ENCODE peak calls at places on chromosomes 5 and 9, in eight cellular contexts. O is stimulated activated CD4-positive, alpha-beta T cell treated with anti-CD3 and anti-CD28 coated beads, Interleukin-12 subunit alpha, Interleukin-12 subunit beta, amount 100 ng/mL, for 48 hours; K is activated naive CD4-positive, alpha-beta T cell treated with anti-CD3 and anti-CD28 coated beads for 36 hours; I is foreskin fibroblast; B is NCI-H2107; H is cardiac muscle cell; P is esophagus squamous epithelium; J is NCI-H2081. C is an unnamed sample.

GRCh38 chr9:105466898-105467455 is 19.1 kb downstream of the FSD1L start:
- DNase-seq in B (no peak), J (no peak), O (no peak), H (no peak), K (no peak), I (no peak), P (no peak), C (no peak)

GRCh38 chr5:81948349-81948748 is 23.5 kb upstream of the ATG10 start:
- DNase-seq in K (no peak), J (no peak), P (no peak), H (peak; percentile 86), B (no peak), I (peak; percentile 18), O (no peak), C (no peak)

GRCh38 chr5:92543246-92543645 is 1037.8 kb downstream of the NR2F1-AS1 start:
- DNase-seq in P (no peak), I (peak; percentile 77), K (no peak), O (no peak), J (no peak), B (no peak), H (no peak), C (no peak)

GRCh38 chr5:169116961-169117461 is 183.9 kb downstream of the SLIT3 start:
- DNase-seq in B (no peak), I (no peak), J (no peak), P (no peak), H (no peak), K (no peak), O (no peak), C (no peak)

GRCh38 chr9:101354143-101354764 is 30.6 kb downstream of the BAAT start:
- DNase-seq in I (no peak), J (no peak), P (no peak), K (no peak), H (no peak), O (no peak), B (no peak), C (no peak)

GRCh38 chr5:169789417-169789816 is 152.3 kb downstream of the DOCK2 start:
- DNase-seq in O (no peak), B (no peak), I (no peak), P (no peak), K (no peak), H (no peak), J (no peak), C (no peak)

GRCh38 chr9:129310666-129311350 is 132.7 kb upstream of the IER5L start:
- DNase-seq in I (peak; percentile 62), O (no peak), H (no peak), J (no peak), K (no peak), P (no peak), B (no peak), C (no peak)

GRCh38 chr5:140311011-140311467 is 8.1 kb upstream of the PFDN1 start:
- DNase-seq in I (peak; percentile 89), B (no peak), O (no peak), K (no peak), P (no peak), H (peak; percentile 86), J (no peak), C (no peak)

GRCh38 chr9:21121595-21122251 is 19.9 kb downstream of the IFNW1 start:
- DNase-seq in P (no peak), B (no peak), K (peak; percentile 7), I (no peak), J (no peak), H (no peak), O (no peak), C (no peak)

GRCh38 chr9:97386733-97387503 is 25.0 kb upstream of the TDRD7 start:
- DNase-seq in B (no peak), I (peak; percentile 81), P (no peak), H (peak; percentile 76), J (peak; percentile 45), K (peak; percentile 86), O (peak; percentile 89), C (no peak)

GRCh38 chr9:99011161-99011709 is 67.5 kb downstream of the COL15A1 start:
- DNase-seq in I (no peak), P (no peak), H (peak; percentile 27), O (no peak), B (no peak), J (no peak), K (no peak), C (no peak)

GRCh38 chr9:136903041-136903554 is 16.8 kb downstream of the TRAF2 start:
- DNase-seq in I (no peak), J (no peak), P (no peak), K (no peak), H (no peak), B (no peak), O (no peak), C (no peak)

GRCh38 chr5:172901788-172902496 is 57.3 kb upstream of the RPL26L1 start:
- DNase-seq in H (peak; percentile 73), I (peak; percentile 61), K (no peak), O (no peak), P (no peak), J (no peak), B (no peak), C (no peak)

GRCh38 chr9:114737118-114737517 is 55.1 kb upstream of the TEX48 start:
- DNase-seq in J (no peak), K (peak; percentile 54), B (no peak), O (no peak), H (no peak), P (no peak), I (no peak), C (no peak)

GRCh38 chr9:121637441-121638222 is 13.8 kb upstream of the DAB2IP start:
- DNase-seq in K (no peak), H (peak; percentile 50), P (no peak), J (no peak), I (peak; percentile 76), O (no peak), B (no peak), C (no peak)

GRCh38 chr5:143533978-143534763 is 130.7 kb upstream of the NR3C1 start:
- DNase-seq in K (no peak), J (no peak), P (no peak), H (no peak), O (no peak), I (no peak), B (no peak), C (no peak)

GRCh38 chr9:8733096-8733954 is 933.7 kb upstream of the DMAC1 start:
- DNase-seq in K (no peak), H (peak; percentile 59), B (peak; percentile 16), P (no peak), O (no peak), I (peak; percentile 60), J (peak; percentile 83), C (no peak)

GRCh38 chr5:143592648-143593047 is 189.2 kb upstream of the NR3C1 start:
- DNase-seq in I (peak; percentile 30), J (no peak), K (peak; percentile 12), B (no peak), O (no peak), P (no peak), H (peak; percentile 60), C (no peak)

GRCh38 chr9:69476016-69476415 is 151.0 kb downstream of the ENTREP1 start:
- DNase-seq in I (peak; percentile 20), K (peak; percentile 13), H (no peak), P (no peak), J (no peak), O (no peak), B (no peak), C (no peak)

GRCh38 chr5:97735209-97735608 is 552.2 kb upstream of the RIOK2 start:
- DNase-seq in H (peak; percentile 86), K (no peak), B (no peak), J (no peak), P (no peak), O (no peak), I (peak; percentile 85), C (no peak)

GRCh38 chr5:17252543-17252942 is 35.1 kb downstream of the BASP1 start:
- DNase-seq in O (no peak), H (no peak), I (peak; percentile 38), K (no peak), J (no peak), P (no peak), B (no peak), C (no peak)

GRCh38 chr5:176296-176823 is 14.9 kb upstream of the LRRC14B start:
- DNase-seq in K (no peak), O (no peak), P (no peak), B (no peak), H (no peak), I (no peak), J (no peak), C (no peak)